ENCODE peak calls at places on chromosome 10, in four cellular contexts. One of them, this sample, is unnamed.

GRCh38 chr10:71278691-71279588 is 40.1 kb upstream of the SLC29A3 start:
- DNase-seq in substantia nigra: peak; percentile 73
- DNase-seq in NCI-H2081: peak; percentile 19
- DNase-seq in NCI-H2029: no peak
- DNase-seq in this sample: no peak

GRCh38 chr10:16904619-16905018 is 87.4 kb upstream of the RSU1 start:
- DNase-seq in substantia nigra: no peak
- DNase-seq in NCI-H2081: no peak
- DNase-seq in NCI-H2029: no peak
- DNase-seq in this sample: no peak

GRCh38 chr10:33453081-33453850 is 118.8 kb upstream of the NRP1 start:
- DNase-seq in substantia nigra: no peak
- DNase-seq in NCI-H2081: peak; percentile 27
- DNase-seq in NCI-H2029: no peak
- DNase-seq in this sample: no peak

GRCh38 chr10:5043716-5044115 is 40.1 kb upstream of the AKR1C2 start:
- DNase-seq in substantia nigra: no peak
- DNase-seq in NCI-H2081: peak; percentile 89
- DNase-seq in NCI-H2029: peak; percentile 69
- DNase-seq in this sample: no peak

GRCh38 chr10:74292871-74293427 is 141.9 kb downstream of the ADK start:
- DNase-seq in substantia nigra: no peak
- DNase-seq in NCI-H2081: peak; percentile 52
- DNase-seq in NCI-H2029: no peak
- DNase-seq in this sample: no peak

GRCh38 chr10:75530337-75530736 is 98.9 kb downstream of the LRMDA start:
- DNase-seq in substantia nigra: no peak
- DNase-seq in NCI-H2081: no peak
- DNase-seq in NCI-H2029: no peak
- DNase-seq in this sample: no peak

GRCh38 chr10:6669269-6669859 is 89.3 kb upstream of the PRKCQ start:
- DNase-seq in substantia nigra: peak; percentile 2
- DNase-seq in NCI-H2081: peak; percentile 53
- DNase-seq in NCI-H2029: no peak
- DNase-seq in this sample: no peak

GRCh38 chr10:93468532-93469213 is 13.5 kb downstream of the MYOF start:
- DNase-seq in substantia nigra: no peak
- DNase-seq in NCI-H2081: no peak
- DNase-seq in NCI-H2029: no peak
- DNase-seq in this sample: no peak

GRCh38 chr10:112589081-112589480 is 142.1 kb downstream of the VTI1A start:
- DNase-seq in substantia nigra: no peak
- DNase-seq in NCI-H2081: no peak
- DNase-seq in NCI-H2029: no peak
- DNase-seq in this sample: no peak

GRCh38 chr10:123909866-123910265 is 18.3 kb upstream of the CPXM2 start:
- DNase-seq in substantia nigra: no peak
- DNase-seq in NCI-H2081: no peak
- DNase-seq in NCI-H2029: no peak
- DNase-seq in this sample: no peak

GRCh38 chr10:122648599-122649428 is 50.8 kb downstream of the C10orf120 start:
- DNase-seq in substantia nigra: peak; percentile 49
- DNase-seq in NCI-H2081: peak; percentile 9
- DNase-seq in NCI-H2029: no peak
- DNase-seq in this sample: no peak

GRCh38 chr10:43145313-43145712 is 7.1 kb downstream of the CSGALNACT2 start:
- DNase-seq in substantia nigra: no peak
- DNase-seq in NCI-H2081: no peak
- DNase-seq in NCI-H2029: no peak
- DNase-seq in this sample: no peak

GRCh38 chr10:60942604-60943269 is 1.2 kb downstream of the RHOBTB1 start:
- DNase-seq in substantia nigra: peak; percentile 55
- DNase-seq in NCI-H2081: no peak
- DNase-seq in NCI-H2029: no peak
- DNase-seq in this sample: no peak

GRCh38 chr10:4316166-4316810 is 509.7 kb upstream of the AKR1E2 start:
- DNase-seq in substantia nigra: peak; percentile 17
- DNase-seq in NCI-H2081: no peak
- DNase-seq in NCI-H2029: no peak
- DNase-seq in this sample: no peak

GRCh38 chr10:27439101-27439500 is 65.0 kb upstream of the RAB18 start:
- DNase-seq in substantia nigra: no peak
- DNase-seq in NCI-H2081: no peak
- DNase-seq in NCI-H2029: no peak
- DNase-seq in this sample: no peak

GRCh38 chr10:125788156-125789034 is 12.8 kb upstream of the MMP21 start:
- DNase-seq in substantia nigra: no peak
- DNase-seq in NCI-H2081: peak; percentile 5
- DNase-seq in NCI-H2029: no peak
- DNase-seq in this sample: no peak

GRCh38 chr10:19659920-19660655 is 156.1 kb upstream of the PLXDC2 start:
- DNase-seq in substantia nigra: no peak
- DNase-seq in NCI-H2081: no peak
- DNase-seq in NCI-H2029: no peak
- DNase-seq in this sample: no peak

GRCh38 chr10:79379512-79380124 is 32.3 kb downstream of the PPIF start:
- DNase-seq in substantia nigra: no peak
- DNase-seq in NCI-H2081: no peak
- DNase-seq in NCI-H2029: no peak
- DNase-seq in this sample: no peak

GRCh38 chr10:17910144-17910789 is 41.5 kb upstream of the SLC39A12 start:
- DNase-seq in substantia nigra: no peak
- DNase-seq in NCI-H2081: no peak
- DNase-seq in NCI-H2029: no peak
- DNase-seq in this sample: no peak

GRCh38 chr10:114045071-114045737 is 1.5 kb downstream of the ADRB1 start:
- DNase-seq in substantia nigra: peak; percentile 15
- DNase-seq in NCI-H2081: peak; percentile 30
- DNase-seq in NCI-H2029: no peak
- DNase-seq in this sample: no peak